ENCODE peak calls at places on chromosomes 2 and 18, in five cellular contexts. F, B, L, O and P are unnamed samples.
A peak's percentile ranks its signal among the peaks of the same experiment; 100 is the strongest.

GRCh38 chr18:35938562-35938961 is 33.9 kb upstream of the RMP24 start:
- DNase-seq in O (no peak), L (no peak), F (no peak), B (no peak), P (no peak)

GRCh38 chr2:30332791-30333453 is 101.6 kb downstream of the LBH start:
- DNase-seq in B (no peak), F (no peak), O (no peak), L (no peak), P (no peak)

GRCh38 chr2:116582850-116583249 is 1231.6 kb upstream of the DDX18 start:
- DNase-seq in F (no peak), L (no peak), B (no peak), O (no peak), P (no peak)

GRCh38 chr18:58087928-58088722 is 44.1 kb downstream of the NEDD4L start:
- DNase-seq in F (no peak), O (no peak), B (no peak), L (no peak), P (peak; percentile 3)

GRCh38 chr2:44655401-44655864 is 286.1 kb upstream of the SIX3 start:
- DNase-seq in F (no peak), L (no peak), B (no peak), O (no peak), P (no peak)

GRCh38 chr2:68103026-68103425 is 40.2 kb upstream of the C1D start:
- DNase-seq in F (peak; percentile 9), O (no peak), B (no peak), L (no peak), P (peak; percentile 54)

GRCh38 chr2:68420254-68420910 is 46.7 kb downstream of the FBXO48 start:
- DNase-seq in B (peak; percentile 31), O (no peak), L (no peak), F (peak; percentile 26), P (no peak)

GRCh38 chr18:906416-907170 is 1.9 kb downstream of the ADCYAP1 start:
- DNase-seq in O (peak; percentile 69), F (no peak), B (no peak), L (no peak), P (no peak)

GRCh38 chr2:60538136-60538535 is 15.3 kb downstream of the BCL11A start:
- DNase-seq in B (no peak), F (no peak), L (no peak), O (no peak), P (no peak)

GRCh38 chr18:48811401-48811800 is 139.4 kb downstream of the SMAD7 start:
- DNase-seq in L (no peak), B (no peak), F (no peak), O (no peak), P (no peak)

GRCh38 chr2:197515277-197515797 is 529 bp upstream of the MOB4 start:
- DNase-seq in B (peak; percentile 46), O (no peak), F (peak; percentile 43), L (no peak), P (peak; percentile 67)

GRCh38 chr2:27798948-27799645 is 27.6 kb downstream of the MRPL33 start:
- DNase-seq in O (peak; percentile 21), F (peak; percentile 99), L (peak; percentile 58), B (peak; percentile 100), P (peak; percentile 100)

GRCh38 chr2:36963106-36963505 is 3.2 kb downstream of the STRN start:
- DNase-seq in F (no peak), L (no peak), B (no peak), O (no peak), P (no peak)

GRCh38 chr2:101205521-101205998 is 47.1 kb upstream of the CNOT11 start:
- DNase-seq in F (peak; percentile 86), L (peak; percentile 58), B (peak; percentile 87), O (peak; percentile 70), P (peak; percentile 89)

GRCh38 chr2:96225016-96225533 is 16.4 kb upstream of the STARD7 start:
- DNase-seq in B (no peak), O (no peak), F (no peak), L (no peak), P (no peak)

GRCh38 chr2:179486969-179487752 is 222.5 kb upstream of the SESTD1 start:
- DNase-seq in F (no peak), O (no peak), L (no peak), B (no peak), P (no peak)

GRCh38 chr2:209511637-209512036 is 87.8 kb downstream of the MAP2 start:
- DNase-seq in L (no peak), O (no peak), B (no peak), F (no peak), P (no peak)

GRCh38 chr2:152566034-152566727 is 151.1 kb downstream of the PRPF40A start:
- DNase-seq in B (no peak), L (no peak), F (no peak), O (no peak), P (no peak)

GRCh38 chr2:152571035-152571766 is 146.1 kb downstream of the PRPF40A start:
- DNase-seq in B (no peak), F (peak; percentile 54), L (peak; percentile 34), O (no peak), P (peak; percentile 48)

GRCh38 chr2:152566728-152567069 is 150.6 kb downstream of the PRPF40A start:
- DNase-seq in B (no peak), F (no peak), O (no peak), L (no peak), P (peak; percentile 54)

GRCh38 chr2:152568566-152568965 is 148.7 kb downstream of the PRPF40A start:
- DNase-seq in O (no peak), F (no peak), B (no peak), L (no peak), P (no peak)

DNA sequence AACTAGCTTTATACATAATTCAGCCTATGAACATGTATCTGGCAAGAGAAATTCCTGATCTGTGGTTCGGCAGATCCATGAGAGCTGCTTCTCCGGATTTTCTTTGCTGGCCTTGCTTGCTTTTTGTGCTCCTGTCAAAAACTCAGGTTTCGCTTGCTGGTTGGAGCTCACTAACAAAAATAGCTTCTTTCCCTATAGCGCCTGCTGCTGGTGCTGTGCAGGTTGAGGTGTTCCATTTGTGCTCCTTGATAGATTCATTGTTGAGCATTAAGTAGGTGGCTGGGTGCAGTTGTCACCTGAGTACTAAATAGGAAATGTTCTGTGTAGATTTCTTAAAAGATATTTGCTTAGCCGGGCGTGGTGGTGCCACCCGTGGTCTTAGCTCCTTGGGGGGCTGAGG is 148.1 kb downstream of the PRPF40A start:
- DNase-seq in O (no peak), B (no peak), L (no peak), F (no peak), P (no peak)
- TF ChIP-seq CTCF in O (peak; percentile 22), B (no peak), L (no peak), F (no peak), P (no peak)

GRCh38 chr2:73285162-73285739 is 973 bp upstream of the FBXO41 start:
- DNase-seq in F (no peak), O (no peak), B (no peak), L (no peak), P (no peak)
- H3K4me3 ChIP-seq in F (no peak overlapping the region), O (peak overlapping the region; percentile 80), B (no peak overlapping the region), L (peak overlapping the region; percentile 60), P (peak overlapping the region; percentile 61)

GRCh38 chr2:39538713-39539112 is 101.6 kb upstream of the MAP4K3 start:
- DNase-seq in B (no peak), O (no peak), L (no peak), F (no peak), P (peak; percentile 15)

GRCh38 chr2:39541011-39541930 is 104.2 kb upstream of the MAP4K3 start:
- DNase-seq in O (no peak), B (no peak), F (no peak), L (no peak), P (no peak)

GRCh38 chr2:39534095-39534711 is 97.1 kb upstream of the MAP4K3 start:
- DNase-seq in B (no peak), F (no peak), L (no peak), O (no peak), P (no peak)

GRCh38 chr2:39535606-39536185 is 98.6 kb upstream of the MAP4K3 start:
- DNase-seq in B (no peak), F (no peak), L (no peak), O (no peak), P (no peak)

GRCh38 chr2:39537150-39537549 is 100.1 kb upstream of the MAP4K3 start:
- DNase-seq in F (no peak), L (no peak), B (no peak), O (no peak), P (no peak)
- TF ChIP-seq CTCF in F (no peak), L (no peak), B (no peak), O (no peak), P (no peak)

GRCh38 chr2:143968860-143969259 is 551.1 kb downstream of the ZEB2 start:
- DNase-seq in F (no peak), L (no peak), B (no peak), O (no peak), P (no peak)
- H3K4me3 ChIP-seq in F (no peak overlapping the region), L (no peak overlapping the region), B (no peak overlapping the region), O (no peak overlapping the region), P (no peak overlapping the region)

GRCh38 chr2:88760819-88761598 is 69.5 kb downstream of the RPIA start:
- DNase-seq in L (no peak), O (no peak), F (no peak), B (no peak), P (no peak)
- TF ChIP-seq CTCF in L (no peak), O (no peak), F (no peak), B (no peak), P (no peak)

GRCh38 chr18:9993846-9994660 is 80.2 kb downstream of the VAPA start:
- DNase-seq in F (no peak), B (no peak), L (no peak), O (no peak), P (no peak)
- H3K4me3 ChIP-seq in F (no peak overlapping the region), B (no peak overlapping the region), L (no peak overlapping the region), O (no peak overlapping the region), P (no peak overlapping the region)